ENCODE peak calls at places on chromosomes 11 and 22, in eight cellular contexts. O is endothelial cell, Y is choroid plexus epithelial cell, W is Calu3, R is mucosa of descending colon, P is psoas muscle, K is GM12878, I is neural crest cell. N is an unnamed sample.
A peak's percentile ranks its signal among the peaks of the same experiment; 100 is the strongest.

GRCh38 chr11:100719809-100720221 is 32.7 kb downstream of the ARHGAP42 start:
- DNase-seq in I (no peak), R (peak; percentile 36), Y (peak; percentile 92), P (peak; percentile 62), W (peak; percentile 49), K (no peak), O (peak; percentile 8), N (no peak)

GRCh38 chr11:111729441-111729840 is 36.7 kb downstream of the PPP2R1B start:
- DNase-seq in K (no peak), Y (peak; percentile 71), R (no peak), O (no peak), I (no peak), P (no peak), W (no peak), N (no peak)

GRCh38 chr11:2376751-2377451 is at the start of gene CD81:
- DNase-seq in I (peak; percentile 64), W (peak; percentile 55), Y (peak; percentile 51), O (peak; percentile 68), K (no peak), R (peak; percentile 52), P (peak; percentile 79), N (no peak)

GRCh38 chr22:26066534-26066933 is 102.7 kb upstream of the SEZ6L start:
- DNase-seq in P (no peak), O (peak; percentile 13), R (no peak), W (no peak), K (no peak), I (peak; percentile 28), Y (no peak), N (no peak)

GRCh38 chr11:46414899-46415298 is 23.3 kb upstream of the CHRM4 start:
- DNase-seq in K (no peak), I (no peak), O (no peak), P (no peak), R (no peak), W (no peak), Y (no peak), N (no peak)

GRCh38 chr22:37896939-37897338 is 9.2 kb upstream of the MICALL1 start:
- DNase-seq in P (no peak), R (no peak), O (no peak), W (no peak), Y (no peak), I (no peak), K (no peak), N (no peak)

GRCh38 chr11:134331565-134332188 is at the start of gene GLB1L2:
- DNase-seq in Y (peak; percentile 26), R (peak; percentile 91), P (peak; percentile 86), W (peak; percentile 76), K (no peak), I (peak; percentile 63), O (peak; percentile 77), N (no peak)

GRCh38 chr22:50705851-50706351 is 32.1 kb upstream of the ACR start:
- DNase-seq in O (no peak), W (no peak), I (no peak), P (peak; percentile 33), R (no peak), Y (no peak), K (no peak), N (no peak)

GRCh38 chr11:2265854-2266585 is 4.4 kb downstream of the ASCL2 start:
- DNase-seq in W (no peak), R (no peak), P (peak; percentile 23), I (no peak), O (no peak), K (no peak), Y (no peak), N (no peak)

GRCh38 chr11:77075425-77075905 is 8.7 kb downstream of the CAPN5 start:
- DNase-seq in K (no peak), R (peak; percentile 85), I (no peak), Y (no peak), P (peak; percentile 29), O (no peak), W (peak; percentile 52), N (no peak)

GRCh38 chr11:43756575-43756974 is 76.0 kb downstream of the HSD17B12 start:
- DNase-seq in P (no peak), K (no peak), R (no peak), O (no peak), W (no peak), Y (peak; percentile 77), I (no peak), N (no peak)

GRCh38 chr11:44694443-44694842 is 32.3 kb upstream of the TSPAN18 start:
- DNase-seq in I (no peak), O (no peak), R (peak; percentile 3), Y (no peak), W (no peak), P (no peak), K (no peak), N (no peak)

GRCh38 chr11:104830080-104830479 is 68.2 kb downstream of the CASP12 start:
- DNase-seq in W (peak; percentile 2), Y (peak; percentile 68), P (no peak), K (no peak), O (no peak), R (no peak), I (no peak), N (no peak)

GRCh38 chr11:3123316-3123715 is 41.8 kb downstream of the OSBPL5 start:
- DNase-seq in K (no peak), R (peak; percentile 77), I (no peak), P (peak; percentile 88), O (no peak), Y (no peak), W (no peak), N (no peak)

GRCh38 chr11:130426223-130427048 is 2.0 kb downstream of the ADAMTS8 start:
- DNase-seq in I (no peak), R (no peak), K (no peak), P (no peak), Y (no peak), W (no peak), O (no peak), N (no peak)

GRCh38 chr11:130427049-130427388 is 1.4 kb downstream of the ADAMTS8 start:
- DNase-seq in W (no peak), K (no peak), O (no peak), R (no peak), I (no peak), P (no peak), Y (no peak), N (no peak)

GRCh38 chr11:130428692-130429681 is 578 bp upstream of the ADAMTS8 start:
- DNase-seq in P (no peak), O (no peak), I (no peak), K (no peak), W (no peak), R (no peak), Y (no peak), N (no peak)

GRCh38 chr11:130428271-130428670 is at the start of gene ADAMTS8:
- DNase-seq in W (no peak), I (no peak), K (no peak), R (no peak), P (no peak), Y (no peak), O (peak; percentile 22), N (no peak)

DNA sequence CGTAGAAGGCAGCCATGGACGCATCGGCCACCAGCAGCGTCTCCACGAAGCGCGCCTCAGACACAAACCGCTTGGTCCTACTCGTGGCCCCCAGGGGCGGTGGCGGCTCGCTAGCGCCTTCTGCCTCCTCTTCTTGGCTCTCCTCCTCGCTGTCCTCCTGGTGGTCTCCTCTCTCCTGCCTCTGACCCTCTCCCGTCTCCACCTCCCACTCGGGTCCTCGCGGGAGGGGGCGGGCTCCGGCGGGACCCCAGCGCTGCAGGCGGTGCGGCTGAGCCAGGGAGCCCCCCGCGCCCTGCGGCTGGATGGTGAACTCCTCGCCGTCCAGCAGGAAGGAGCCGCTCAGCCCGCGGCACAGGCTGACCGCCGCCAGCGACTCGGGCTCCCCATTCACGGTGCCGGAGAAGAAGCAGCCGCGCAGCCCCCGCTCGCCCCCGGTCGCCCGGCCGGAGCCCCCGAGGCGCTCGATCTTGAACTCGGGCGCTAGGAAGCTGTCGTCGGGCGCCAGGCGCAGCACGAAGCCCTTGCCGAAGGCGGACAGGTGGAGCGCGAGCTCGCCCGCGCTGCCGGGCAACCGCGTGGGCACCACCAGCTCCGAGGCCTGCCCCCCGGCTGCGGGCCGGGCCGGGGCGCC is 713 bp downstream of the ADAMTS8 start:
- DNase-seq in W (no peak), O (peak; percentile 56), R (no peak), P (peak; percentile 51), I (peak; percentile 43), Y (no peak), K (no peak), N (no peak)
- TF ChIP-seq CTCF in W (no peak), O (no peak), R (no peak), P (no peak), I (peak; percentile 44), Y (peak; percentile 36), K (no peak), N (no peak)

DNA sequence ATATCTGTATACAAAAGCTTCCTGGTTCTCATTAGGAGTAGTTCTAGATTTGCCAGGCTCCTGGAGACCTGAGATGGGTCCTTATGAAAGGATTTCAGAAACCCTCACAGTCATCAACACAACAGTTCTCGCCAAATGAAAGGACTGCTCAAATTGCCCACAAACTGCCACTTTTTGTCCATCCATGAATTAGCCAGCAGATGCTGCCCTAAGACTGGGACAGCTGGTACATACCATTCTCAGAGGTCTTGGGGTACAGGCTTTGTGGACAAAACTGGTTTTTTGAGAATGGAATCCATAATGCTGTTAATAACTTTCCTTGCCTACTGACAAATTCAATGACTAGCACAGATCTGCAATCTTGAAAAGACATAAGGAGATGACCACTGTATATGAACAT is 23.4 kb upstream of the BDNF start:
- DNase-seq in Y (peak; percentile 39), K (no peak), P (no peak), W (no peak), R (no peak), I (no peak), O (no peak), N (no peak)
- TF ChIP-seq CTCF in Y (peak; percentile 46), K (no peak), P (no peak), W (no peak), R (no peak), I (no peak), O (no peak), N (no peak)

GRCh38 chr22:29342577-29343312 is 27.2 kb upstream of the RASL10A start:
- DNase-seq in Y (no peak), R (no peak), W (no peak), I (no peak), O (no peak), P (no peak), K (no peak), N (no peak)
- TF ChIP-seq CTCF in Y (no peak), R (no peak), W (no peak), I (no peak), O (no peak), P (no peak), K (no peak), N (no peak)

GRCh38 chr22:23178512-23179254 is 1.6 kb upstream of the BCR start:
- DNase-seq in R (peak; percentile 71), K (no peak), P (peak; percentile 78), W (peak; percentile 82), Y (peak; percentile 65), I (peak; percentile 76), O (peak; percentile 81), N (no peak)

GRCh38 chr22:23181763-23182288 is 1.5 kb downstream of the BCR start:
- DNase-seq in W (peak; percentile 13), K (no peak), O (no peak), R (no peak), Y (no peak), P (no peak), I (no peak), N (no peak)

GRCh38 chr22:23180893-23181762 is 819 bp downstream of the BCR start:
- DNase-seq in R (no peak), I (no peak), Y (no peak), O (no peak), P (no peak), W (peak; percentile 27), K (no peak), N (no peak)

GRCh38 chr22:23179381-23180294 is 671 bp upstream of the BCR start:
- DNase-seq in R (no peak), O (no peak), W (peak; percentile 24), I (no peak), Y (no peak), P (peak; percentile 62), K (no peak), N (no peak)

GRCh38 chr22:23180301-23180892 is at the start of gene BCR:
- DNase-seq in K (no peak), Y (peak; percentile 75), R (peak; percentile 72), P (peak; percentile 78), I (peak; percentile 48), O (peak; percentile 75), W (peak; percentile 78), N (no peak)
- TF ChIP-seq CTCF in K (peak; percentile 19), Y (no peak), R (no peak), P (no peak), I (no peak), O (peak; percentile 17), W (peak; percentile 21), N (no peak)

N was measured in GM12864.